ENCODE peak calls at places on chromosomes 3 and 15, in eight cellular contexts. N is cardiac muscle cell, G is mesendoderm, O is hepatocyte, Y is upper lobe of right lung, D is Peyer's patch, U is ovary, J is A549. R is an unnamed sample.

GRCh38 chr3:39361252-39361927 is 21.8 kb upstream of the SLC25A38 start:
- DNase-seq in O (no peak), U (no peak), J (no peak), G (no peak), N (no peak), Y (no peak), D (no peak), R (no peak)

GRCh38 chr3:125403789-125404188 is 28.7 kb upstream of the ZNF148 start:
- DNase-seq in D (no peak), O (no peak), N (no peak), Y (no peak), G (no peak), U (no peak), J (no peak), R (no peak)

GRCh38 chr15:39846108-39846507 is 63.5 kb upstream of the FSIP1 start:
- DNase-seq in O (no peak), D (no peak), Y (no peak), U (no peak), N (no peak), J (no peak), G (no peak), R (no peak)

GRCh38 chr3:5239602-5240001 is 52.1 kb downstream of the EDEM1 start:
- DNase-seq in N (no peak), G (peak; percentile 21), U (no peak), D (no peak), J (no peak), Y (no peak), O (no peak), R (no peak)

GRCh38 chr3:66038726-66039589 is at the start of gene MAGI1:
- DNase-seq in J (peak; percentile 76), O (peak; percentile 97), U (peak; percentile 87), D (peak; percentile 90), G (peak; percentile 99), N (peak; percentile 97), Y (peak; percentile 93), R (peak; percentile 83)

GRCh38 chr3:119352235-119352634 is 58.1 kb downstream of the ARHGAP31 start:
- DNase-seq in N (no peak), G (peak; percentile 42), Y (no peak), J (no peak), O (no peak), D (no peak), U (no peak), R (no peak)

GRCh38 chr3:10370429-10370828 is 49.5 kb upstream of the SEC13 start:
- DNase-seq in Y (no peak), D (no peak), J (no peak), U (no peak), O (no peak), N (no peak), G (no peak), R (no peak)

GRCh38 chr3:16334909-16335308 is 69.9 kb downstream of the OXNAD1 start:
- DNase-seq in D (no peak), J (no peak), N (no peak), O (no peak), G (no peak), Y (no peak), U (no peak), R (no peak)

GRCh38 chr15:23372284-23372683 is 17.7 kb downstream of the GOLGA8S start:
- DNase-seq in Y (no peak), U (no peak), J (no peak), D (no peak), N (no peak), G (peak; percentile 21), O (no peak), R (no peak)

GRCh38 chr3:189664311-189664710 is 33.1 kb downstream of the TP63 start:
- DNase-seq in J (peak; percentile 28), G (peak; percentile 34), O (peak; percentile 48), D (no peak), Y (no peak), U (no peak), N (no peak), R (no peak)

GRCh38 chr3:125513490-125514115 is 6.4 kb downstream of the SNX4 start:
- DNase-seq in J (no peak), N (no peak), Y (no peak), G (no peak), D (no peak), O (no peak), U (no peak), R (no peak)

GRCh38 chr15:31544361-31544760 is 217.7 kb downstream of the KLF13 start:
- DNase-seq in Y (no peak), G (no peak), O (no peak), U (no peak), N (no peak), D (no peak), J (no peak), R (no peak)

GRCh38 chr3:57127849-57128566 is 37.1 kb downstream of the IL17RD start:
- DNase-seq in G (peak; percentile 72), D (no peak), O (peak; percentile 44), Y (no peak), J (no peak), U (no peak), N (no peak), R (no peak)

GRCh38 chr3:160210799-160211221 is 14.4 kb upstream of the C3orf80 start:
- DNase-seq in U (no peak), D (no peak), Y (no peak), O (peak; percentile 47), N (no peak), J (no peak), G (peak; percentile 83), R (no peak)

GRCh38 chr3:126816956-126817777 is 113.1 kb downstream of the CHCHD6 start:
- DNase-seq in Y (no peak), U (peak; percentile 18), N (peak; percentile 28), O (peak; percentile 34), G (no peak), J (no peak), D (no peak), R (no peak)

DNA sequence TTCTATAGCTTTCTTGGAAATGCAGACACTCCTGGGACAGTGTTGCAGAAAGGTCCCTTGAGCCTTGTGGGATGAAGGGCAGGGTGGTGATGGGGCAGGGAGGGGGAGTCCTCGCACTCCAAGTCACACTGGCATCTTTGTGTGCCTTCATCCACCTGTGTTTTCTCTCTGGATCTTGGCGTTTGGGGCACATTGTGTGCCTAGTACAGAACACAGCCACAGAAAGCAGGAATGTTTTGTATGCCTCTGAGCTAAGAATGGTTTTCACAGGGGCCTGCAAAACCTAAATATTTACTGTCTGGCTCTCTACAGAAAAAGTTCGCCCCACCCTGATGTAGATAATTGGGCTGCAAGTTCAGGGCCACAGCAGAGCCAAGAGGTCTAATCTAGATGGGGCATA is 5.7 kb downstream of the MYZAP start:
- DNase-seq in Y (no peak), O (no peak), G (no peak), J (no peak), N (no peak), D (no peak), U (no peak), R (no peak)
- H3K27ac ChIP-seq in Y (peak overlapping the region; percentile 66), O (peak overlapping the region; percentile 89), G (no peak overlapping the region), J (no peak overlapping the region), N (peak overlapping the region; percentile 94), D (no peak overlapping the region), U (no peak overlapping the region), R (peak overlapping the region; percentile 74)

DNA sequence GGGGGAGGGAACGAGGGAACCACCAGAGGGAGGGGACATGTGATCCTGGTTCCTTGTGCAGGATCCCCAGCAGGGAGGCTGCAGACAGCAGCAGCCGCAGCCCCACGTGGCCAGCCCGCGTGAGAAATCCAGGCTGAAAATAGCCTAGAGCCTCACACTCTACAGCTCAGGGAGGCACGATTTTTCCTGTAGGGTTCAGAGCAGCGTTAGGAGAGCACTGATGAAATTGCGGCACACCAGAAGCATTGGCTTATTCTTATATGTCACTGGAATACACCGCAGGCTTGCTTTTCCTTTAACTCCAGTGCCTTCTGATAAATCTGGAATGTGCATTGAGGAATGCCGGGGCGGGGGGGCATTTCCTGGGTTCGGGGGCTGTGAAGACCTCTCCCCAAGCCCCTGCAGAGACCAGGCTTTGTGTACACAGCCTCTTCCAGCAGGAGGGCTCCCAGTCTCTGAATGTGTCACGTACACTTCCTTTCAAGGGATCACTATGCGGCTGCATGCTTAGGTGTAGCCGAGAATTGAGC is 193.0 kb downstream of the ATP10A start:
- DNase-seq in N (peak; percentile 88), U (peak; percentile 29), O (peak; percentile 83), Y (peak; percentile 68), G (peak; percentile 95), D (no peak), J (no peak), R (no peak)
- H3K4me3 ChIP-seq in N (peak overlapping the region; percentile 19), U (peak overlapping the region; percentile 10), O (no peak overlapping the region), Y (no peak overlapping the region), G (no peak overlapping the region), D (no peak overlapping the region), J (no peak overlapping the region), R (no peak overlapping the region)

GRCh38 chr15:89116404-89116803 is 28.1 kb downstream of the ABHD2 start:
- DNase-seq in D (no peak), G (no peak), O (no peak), Y (no peak), J (no peak), U (no peak), N (peak; percentile 53), R (no peak)

GRCh38 chr15:89115547-89115946 is 27.3 kb downstream of the ABHD2 start:
- DNase-seq in Y (no peak), O (peak; percentile 71), J (no peak), N (no peak), U (no peak), G (no peak), D (peak; percentile 87), R (no peak)

GRCh38 chr15:89112341-89112971 is 24.2 kb downstream of the ABHD2 start:
- DNase-seq in J (no peak), G (no peak), O (peak; percentile 71), N (no peak), D (peak; percentile 87), Y (no peak), U (no peak), R (no peak)

GRCh38 chr15:89113263-89113662 is 25.0 kb downstream of the ABHD2 start:
- DNase-seq in G (peak; percentile 58), U (no peak), D (no peak), N (no peak), O (no peak), Y (no peak), J (no peak), R (no peak)

DNA sequence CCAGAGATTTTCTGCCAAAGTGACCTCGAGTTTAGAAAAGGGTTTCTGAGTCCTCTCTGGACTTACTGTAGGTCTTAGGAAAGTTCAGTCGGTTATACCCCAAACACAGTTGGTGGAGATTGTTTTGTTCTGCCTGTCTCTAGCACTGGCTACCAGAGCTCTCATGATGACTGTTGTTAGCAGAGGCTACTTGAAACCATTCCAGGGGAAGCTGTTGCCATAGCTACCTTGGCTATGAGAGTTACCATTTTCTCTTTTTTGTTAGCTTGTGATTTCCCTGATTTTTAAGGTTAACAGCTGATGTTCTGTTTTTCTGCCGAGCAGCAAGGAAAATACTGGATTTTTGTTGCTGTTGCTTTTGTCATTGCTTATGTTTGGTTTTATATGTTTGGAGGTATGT is 26.7 kb downstream of the ABHD2 start:
- DNase-seq in U (peak; percentile 54), N (peak; percentile 55), O (no peak), Y (no peak), D (no peak), J (no peak), G (peak; percentile 58), R (no peak)
- H3K27ac ChIP-seq in U (peak overlapping the region; percentile 12), N (peak overlapping the region; percentile 75), O (peak overlapping the region; percentile 95), Y (peak overlapping the region; percentile 47), D (no peak overlapping the region), J (peak overlapping the region; percentile 87), G (no peak overlapping the region), R (no peak overlapping the region)

DNA sequence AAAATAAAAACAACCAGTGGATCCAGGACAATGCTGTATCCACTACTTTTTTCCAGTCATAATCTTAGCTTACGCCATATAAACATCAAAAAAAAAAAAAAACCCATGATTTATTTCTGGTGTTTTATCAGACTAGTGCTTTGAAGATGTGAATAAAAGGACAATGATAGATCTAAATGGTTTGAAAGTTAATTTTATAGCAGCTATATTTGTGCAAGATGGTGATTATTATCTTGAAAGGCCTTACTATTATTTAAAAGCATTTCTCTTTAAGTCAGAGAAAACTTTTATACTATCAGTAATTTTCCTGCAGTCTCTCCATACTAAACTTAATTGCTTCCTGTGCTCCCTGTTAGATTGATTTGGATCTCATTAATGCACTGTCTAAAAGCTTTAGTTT is 670.3 kb downstream of the TBL1XR1 start:
- DNase-seq in Y (no peak), U (no peak), N (no peak), G (no peak), O (no peak), D (no peak), J (no peak), R (no peak)
- H3K4me3 ChIP-seq in Y (no peak overlapping the region), U (no peak overlapping the region), N (no peak overlapping the region), G (no peak overlapping the region), O (no peak overlapping the region), D (no peak overlapping the region), J (no peak overlapping the region), R (no peak overlapping the region)